ENCODE peak calls at places on chromosomes 11 and 22, in ten cellular contexts. U, Q, A, I, R, C, F, T, Z and H are unnamed samples. For H3K4me1, the result is how much of the 10 kb centered on the place peaks cover.

GRCh38 chr11:130849215-130849568 is 67.1 kb downstream of the SNX19 start:
- DNase-seq in U (no peak), Q (no peak), A (no peak), I (no peak), R (no peak), C (no peak), F (no peak), T (no peak), Z (no peak), H (no peak)

GRCh38 chr22:19632671-19633148 is 81.6 kb upstream of the SEPTIN5 start:
- DNase-seq in U (no peak), Q (no peak), A (no peak), I (no peak), R (no peak), C (no peak), F (no peak), T (no peak), Z (no peak), H (no peak)

GRCh38 chr22:19796169-19796568 is 35.6 kb downstream of the TBX1 start:
- DNase-seq in U (no peak), Q (no peak), A (no peak), I (no peak), R (no peak), C (no peak), F (no peak), T (no peak), Z (no peak), H (no peak)

GRCh38 chr11:36077886-36078685 is 134.2 kb downstream of the LDLRAD3 start:
- DNase-seq in U (no peak), Q (no peak), A (no peak), I (peak), R (no peak), C (no peak), F (no peak), T (no peak), Z (no peak), H (no peak)

GRCh38 chr22:36544107-36544620 is 15.2 kb upstream of the EIF3D start:
- DNase-seq in U (no peak), Q (no peak), A (no peak), I (no peak), R (no peak), C (no peak), F (no peak), T (no peak), Z (no peak), H (no peak)

GRCh38 chr11:44805596-44805995 is 78.8 kb downstream of the TSPAN18 start:
- DNase-seq in U (no peak), Q (no peak), A (no peak), I (no peak), R (no peak), C (no peak), F (no peak), T (no peak), Z (no peak), H (no peak)

GRCh38 chr11:105377870-105378269 is 232.0 kb upstream of the GRIA4 start:
- DNase-seq in U (no peak), Q (no peak), A (no peak), I (no peak), R (no peak), C (no peak), F (no peak), T (no peak), Z (no peak), H (no peak)

GRCh38 chr11:115290479-115291390 is 213.5 kb downstream of the CADM1 start:
- DNase-seq in U (no peak), Q (no peak), A (no peak), I (peak), R (no peak), C (no peak), F (no peak), T (no peak), Z (no peak), H (no peak)

GRCh38 chr11:110894224-110894623 is 182.0 kb upstream of the ARHGAP20 start:
- DNase-seq in U (no peak), Q (no peak), A (no peak), I (no peak), R (no peak), C (no peak), F (no peak), T (no peak), Z (no peak), H (no peak)

GRCh38 chr11:64009234-64009633 is 23.0 kb downstream of the OTUB1 start:
- DNase-seq in U (no peak), Q (no peak), A (no peak), I (no peak), R (no peak), C (no peak), F (no peak), T (no peak), Z (no peak), H (no peak)

GRCh38 chr11:122765487-122766131 is 72.7 kb upstream of the CRTAM start:
- DNase-seq in U (no peak), Q (no peak), A (no peak), I (no peak), R (no peak), C (no peak), F (no peak), T (no peak), Z (no peak), H (no peak)

GRCh38 chr11:92136792-92137191 is 87.8 kb upstream of the FAT3 start:
- DNase-seq in U (no peak), Q (no peak), A (no peak), I (no peak), R (no peak), C (no peak), F (no peak), T (no peak), Z (no peak), H (no peak)

GRCh38 chr11:15747671-15748070 is 608.7 kb downstream of the SOX6 start:
- DNase-seq in U (no peak), Q (no peak), A (no peak), I (no peak), R (no peak), C (no peak), F (no peak), T (no peak), Z (no peak), H (no peak)

GRCh38 chr11:72773291-72773690 is 20.6 kb downstream of the STARD10 start:
- DNase-seq in U (peak), Q (peak), A (no peak), I (peak), R (no peak), C (no peak), F (peak), T (no peak), Z (no peak), H (peak)

GRCh38 chr22:49294656-49295464 is 532.8 kb downstream of the BRD1 start:
- DNase-seq in U (no peak), Q (no peak), A (peak), I (no peak), R (no peak), C (no peak), F (no peak), T (no peak), Z (no peak), H (no peak)

GRCh38 chr11:134580635-134581025 is 168.6 kb upstream of the B3GAT1 start:
- DNase-seq in U (no peak), Q (no peak), A (no peak), I (no peak), R (no peak), C (no peak), F (no peak), T (no peak), Z (no peak), H (no peak)

GRCh38 chr22:27195516-27195915 is 538.1 kb downstream of the MIAT start:
- DNase-seq in U (no peak), Q (no peak), A (no peak), I (no peak), R (no peak), C (no peak), F (no peak), T (no peak), Z (no peak), H (no peak)

GRCh38 chr22:46758867-46759290 is 3.6 kb upstream of the TBC1D22A start:
- DNase-seq in U (no peak), Q (no peak), A (peak), I (peak), R (peak), C (peak), F (peak), T (peak), Z (no peak), H (no peak)

GRCh38 chr22:38461414-38462081 is 6.3 kb upstream of the KDELR3 start:
- DNase-seq in U (peak), Q (peak), A (peak), I (peak), R (peak), C (peak), F (peak), T (peak), Z (peak), H (peak)

GRCh38 chr22:32717337-32718240 is 83.9 kb upstream of the TIMP3 start:
- DNase-seq in U (no peak), Q (no peak), A (no peak), I (no peak), R (no peak), C (no peak), F (peak), T (no peak), Z (no peak), H (no peak)

GRCh38 chr11:59137190-59137589 is 5.5 kb upstream of the FAM111A start:
- DNase-seq in U (no peak), Q (no peak), A (no peak), I (no peak), R (no peak), C (no peak), F (no peak), T (no peak), Z (no peak), H (no peak)

GRCh38 chr11:18259259-18259658 is 6.8 kb upstream of the SAA1 start:
- DNase-seq in U (no peak), Q (no peak), A (no peak), I (no peak), R (no peak), C (peak), F (no peak), T (no peak), Z (peak), H (peak)

GRCh38 chr11:12316432-12316831 is 60.9 kb upstream of the PARVA start:
- DNase-seq in U (no peak), Q (no peak), A (no peak), I (no peak), R (no peak), C (no peak), F (no peak), T (no peak), Z (no peak), H (no peak)

GRCh38 chr11:36513965-36514364 is 3.9 kb upstream of the TRAF6 start:
- DNase-seq in U (no peak), Q (no peak), A (no peak), I (no peak), R (no peak), C (no peak), F (no peak), T (no peak), Z (no peak), H (no peak)

GRCh38 chr22:20807315-20807752 is 33.4 kb downstream of the SERPIND1 start:
- DNase-seq in U (no peak), Q (no peak), A (no peak), I (no peak), R (peak), C (no peak), F (no peak), T (peak), Z (peak), H (no peak)

GRCh38 chr11:133157180-133157579 is 375.1 kb downstream of the OPCML start:
- DNase-seq in U (no peak), Q (no peak), A (no peak), I (no peak), R (no peak), C (no peak), F (peak), T (no peak), Z (no peak), H (no peak)

GRCh38 chr11:64754124-64754918 is 5.5 kb downstream of the PYGM start:
- DNase-seq in U (no peak), Q (peak), A (no peak), I (no peak), R (no peak), C (no peak), F (no peak), T (no peak), Z (no peak), H (no peak)

GRCh38 chr11:133337905-133338536 is 194.3 kb downstream of the OPCML start:
- DNase-seq in U (no peak), Q (no peak), A (no peak), I (no peak), R (no peak), C (no peak), F (no peak), T (no peak), Z (no peak), H (no peak)

GRCh38 chr11:10594407-10594806 is 25.9 kb upstream of the LYVE1 start:
- DNase-seq in U (no peak), Q (no peak), A (no peak), I (no peak), R (no peak), C (no peak), F (no peak), T (no peak), Z (no peak), H (no peak)

GRCh38 chr11:47607380-47607779 is 13.2 kb upstream of the C1QTNF4 start:
- DNase-seq in U (peak), Q (peak), A (no peak), I (peak), R (no peak), C (no peak), F (peak), T (no peak), Z (no peak), H (no peak)

GRCh38 chr11:25794804-25795203 is 537.1 kb upstream of the ANO3 start:
- DNase-seq in U (no peak), Q (no peak), A (no peak), I (no peak), R (no peak), C (no peak), F (no peak), T (no peak), Z (no peak), H (no peak)

GRCh38 chr22:22902247-22902962 is 14.8 kb downstream of the IGLL5 start:
- DNase-seq in U (no peak), Q (no peak), A (no peak), I (no peak), R (no peak), C (no peak), F (no peak), T (no peak), Z (no peak), H (no peak)

GRCh38 chr11:5242933-5243844 is 6.5 kb downstream of the HBG1 start:
- DNase-seq in U (no peak), Q (no peak), A (no peak), I (no peak), R (no peak), C (no peak), F (no peak), T (no peak), Z (no peak), H (no peak)

GRCh38 chr11:108628326-108628725 is 34.8 kb upstream of the EXPH5 start:
- DNase-seq in U (no peak), Q (no peak), A (no peak), I (no peak), R (no peak), C (no peak), F (no peak), T (no peak), Z (no peak), H (no peak)

GRCh38 chr22:46439576-46440465 is 97.6 kb downstream of the CELSR1 start:
- DNase-seq in U (no peak), Q (no peak), A (peak), I (no peak), R (no peak), C (no peak), F (no peak), T (no peak), Z (no peak), H (no peak)

GRCh38 chr11:103907548-103908455 is 128.6 kb upstream of the DDI1 start:
- DNase-seq in U (no peak), Q (no peak), A (no peak), I (peak), R (no peak), C (no peak), F (no peak), T (no peak), Z (no peak), H (no peak)

GRCh38 chr11:18773104-18773503 is 18.5 kb downstream of the PTPN5 start:
- DNase-seq in U (no peak), Q (no peak), A (no peak), I (no peak), R (no peak), C (no peak), F (no peak), T (no peak), Z (no peak), H (no peak)

GRCh38 chr22:18000441-18001039 is 23.8 kb downstream of the MICAL3 start:
- DNase-seq in U (no peak), Q (peak), A (no peak), I (peak), R (no peak), C (no peak), F (no peak), T (no peak), Z (peak), H (no peak)

GRCh38 chr22:17997456-17997855 is 26.9 kb downstream of the MICAL3 start:
- DNase-seq in U (no peak), Q (no peak), A (no peak), I (no peak), R (no peak), C (no peak), F (no peak), T (no peak), Z (no peak), H (no peak)

GRCh38 chr22:17999851-18000250 is 24.5 kb downstream of the MICAL3 start:
- DNase-seq in U (no peak), Q (no peak), A (no peak), I (no peak), R (no peak), C (no peak), F (no peak), T (no peak), Z (no peak), H (no peak)

GRCh38 chr22:17998913-17999312 is 25.4 kb downstream of the MICAL3 start:
- DNase-seq in U (no peak), Q (no peak), A (no peak), I (no peak), R (no peak), C (no peak), F (no peak), T (no peak), Z (peak), H (no peak)

GRCh38 chr22:18001040-18001893 is 23.1 kb downstream of the MICAL3 start:
- DNase-seq in U (peak), Q (peak), A (peak), I (peak), R (peak), C (peak), F (peak), T (peak), Z (peak), H (peak)
- TF ChIP-seq CTCF in U (peak), Q (peak), A (peak), I (peak), R (peak), C (peak), F (peak), T (peak), Z (peak), H (peak)

DNA sequence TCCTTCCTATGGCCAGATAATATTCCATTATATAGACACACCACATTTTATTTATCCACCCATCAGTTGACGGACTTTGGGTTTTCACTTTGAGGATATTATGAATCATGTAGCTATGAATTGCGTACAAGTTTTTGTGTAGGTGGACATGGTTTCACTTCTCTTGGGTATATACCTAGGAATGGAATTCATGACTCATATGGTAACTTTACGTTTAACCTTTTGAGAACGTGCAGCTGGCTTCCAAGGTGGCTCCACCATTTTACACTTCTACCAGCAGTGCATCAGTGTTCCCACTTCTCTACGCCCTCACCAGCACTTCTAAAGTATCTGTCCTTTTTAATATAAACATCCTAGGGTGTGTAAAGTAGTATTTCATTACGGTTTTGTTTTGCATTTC is 112.0 kb downstream of the PLEKHA7 start:
- DNase-seq in U (no peak), Q (no peak), A (no peak), I (no peak), R (peak), C (no peak), F (no peak), T (no peak), Z (no peak), H (no peak)
- TF ChIP-seq POLR2A in U (no peak), Q (no peak), A (no peak), I (no peak), R (no peak), C (no peak), F (no peak), T (no peak), Z (no peak), H (no peak)

DNA sequence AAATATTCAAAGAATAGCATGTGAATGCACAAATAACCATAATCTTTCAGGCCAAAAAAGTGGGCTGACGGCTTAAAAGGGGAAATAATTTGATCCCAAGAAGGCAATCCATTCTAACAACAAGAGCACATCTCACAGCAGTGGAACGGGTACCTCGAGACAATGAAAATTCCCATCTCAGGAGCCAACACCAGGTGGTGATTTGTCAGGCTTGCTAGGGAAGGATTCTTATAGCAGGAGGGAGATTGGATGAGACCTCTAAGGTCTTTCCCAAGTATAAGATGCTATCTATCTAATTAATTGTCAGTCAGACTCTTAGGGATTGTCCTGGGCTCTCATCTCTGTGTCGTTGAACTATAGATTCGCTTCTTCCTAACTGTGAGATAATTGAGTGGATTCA is 284.0 kb downstream of the ETS1 start:
- DNase-seq in U (no peak), Q (no peak), A (no peak), I (no peak), R (no peak), C (no peak), F (no peak), T (no peak), Z (no peak), H (no peak)
- H3K4me1 ChIP-seq in U (under half), Q (under half), A (under half), I (under half), R (under half), C (under half), F (under half), T (under half), Z (under half), H (under half)

DNA sequence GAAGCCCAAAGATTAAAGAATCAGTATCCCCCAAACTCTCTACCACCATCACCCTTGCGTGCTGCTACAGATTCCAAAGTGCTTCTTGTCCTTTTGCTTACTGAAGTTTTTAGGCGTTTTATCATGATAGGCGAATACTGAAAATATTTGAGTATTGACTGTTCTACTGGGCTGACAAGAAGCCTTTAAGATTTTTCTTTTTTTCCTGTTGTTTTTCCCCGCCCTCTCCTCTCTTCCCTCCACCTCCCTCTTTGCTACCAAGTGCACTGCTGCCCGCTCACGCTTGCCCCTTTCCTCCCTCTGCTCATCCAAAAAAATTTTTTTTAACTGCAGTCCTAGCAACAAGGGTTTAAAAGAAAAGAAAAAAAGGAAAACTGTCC is 672 bp downstream of the SPCS2 start:
- DNase-seq in U (no peak), Q (no peak), A (no peak), I (peak), R (no peak), C (no peak), F (no peak), T (peak), Z (no peak), H (no peak)
- TF ChIP-seq CTCF in U (no peak), Q (no peak), A (no peak), I (no peak), R (no peak), C (no peak), F (no peak), T (no peak), Z (no peak), H (no peak)